ENCODE peak calls at places on chromosomes 4 and X, in eight cellular contexts. T is SJSA1; M is A673; V is upper lobe of left lung; R is AG04450; B is CD8-positive, alpha-beta T cell; W is NT2/D1; P is upper lobe of right lung. Y is an unnamed sample. For H3K9me3, the result is how much of the 10 kb centered on the place peaks cover.

GRCh38 chr4:185781555-185782215 is 30.3 kb downstream of the SORBS2 start:
- DNase-seq in T (no peak), M (no peak), V (no peak), R (no peak), B (no peak), W (no peak), P (no peak), Y (no peak)

GRCh38 chrX:46198858-46199257 is 346.4 kb downstream of the ZNF674 start:
- DNase-seq in T (no peak), M (no peak), V (no peak), R (no peak), B (no peak), W (no peak), P (no peak), Y (no peak)

GRCh38 chrX:130120321-130120731 is 10.0 kb upstream of the ELF4 start:
- DNase-seq in T (peak), M (no peak), V (no peak), R (no peak), B (no peak), W (no peak), P (no peak), Y (no peak)

GRCh38 chrX:51569561-51569960 is 49.2 kb downstream of the CENPVL3 start:
- DNase-seq in T (no peak), M (no peak), V (no peak), R (no peak), B (no peak), W (no peak), P (no peak), Y (no peak)

GRCh38 chrX:14673764-14674163 is 144.4 kb downstream of the GLRA2 start:
- DNase-seq in T (peak), M (peak), V (no peak), R (peak), B (no peak), W (no peak), P (no peak), Y (no peak)

GRCh38 chr4:113979157-113979972 is at the start of gene ARSJ:
- DNase-seq in T (peak), M (peak), V (peak), R (peak), B (no peak), W (no peak), P (peak), Y (no peak)

GRCh38 chr4:114658179-114658578 is 59.6 kb downstream of the UGT8 start:
- DNase-seq in T (no peak), M (no peak), V (no peak), R (no peak), B (no peak), W (no peak), P (no peak), Y (no peak)

GRCh38 chr4:79695848-79696247 is 287.8 kb upstream of the GK2 start:
- DNase-seq in T (no peak), M (no peak), V (no peak), R (no peak), B (no peak), W (no peak), P (no peak), Y (no peak)

GRCh38 chrX:148960060-148960459 is 459.6 kb downstream of the AFF2 start:
- DNase-seq in T (no peak), M (no peak), V (no peak), R (no peak), B (no peak), W (no peak), P (no peak), Y (no peak)

GRCh38 chrX:10620121-10620699 is at the start of gene MID1:
- DNase-seq in T (peak), M (peak), V (peak), R (no peak), B (no peak), W (peak), P (peak), Y (no peak)

GRCh38 chr4:81221303-81222081 is 6.5 kb upstream of the PRKG2 start:
- DNase-seq in T (peak), M (no peak), V (no peak), R (no peak), B (no peak), W (no peak), P (no peak), Y (no peak)

GRCh38 chr4:183330841-183331240 is 8.6 kb upstream of the CLDN24 start:
- DNase-seq in T (no peak), M (no peak), V (no peak), R (no peak), B (no peak), W (no peak), P (no peak), Y (no peak)

GRCh38 chr4:187006189-187006618 is 282.5 kb upstream of the FAT1 start:
- DNase-seq in T (no peak), M (no peak), V (no peak), R (peak), B (no peak), W (no peak), P (no peak), Y (no peak)

GRCh38 chrX:119684916-119685224 is 8.1 kb downstream of the SEPTIN6 start:
- DNase-seq in T (no peak), M (peak), V (no peak), R (no peak), B (no peak), W (no peak), P (no peak), Y (no peak)

GRCh38 chr4:122346036-122346435 is 32.8 kb upstream of the ADAD1 start:
- DNase-seq in T (no peak), M (no peak), V (no peak), R (no peak), B (no peak), W (no peak), P (no peak), Y (no peak)

GRCh38 chrX:72620550-72621145 is 48.0 kb upstream of the HDAC8 start:
- DNase-seq in T (peak), M (peak), V (no peak), R (peak), B (no peak), W (no peak), P (no peak), Y (no peak)

GRCh38 chr4:81346719-81347118 is 125.0 kb downstream of the RASGEF1B start:
- DNase-seq in T (no peak), M (no peak), V (no peak), R (no peak), B (no peak), W (no peak), P (no peak), Y (no peak)

GRCh38 chrX:32185160-32185559 is 1026.2 kb downstream of the DMD start:
- DNase-seq in T (no peak), M (no peak), V (no peak), R (no peak), B (no peak), W (no peak), P (no peak), Y (no peak)

DNA sequence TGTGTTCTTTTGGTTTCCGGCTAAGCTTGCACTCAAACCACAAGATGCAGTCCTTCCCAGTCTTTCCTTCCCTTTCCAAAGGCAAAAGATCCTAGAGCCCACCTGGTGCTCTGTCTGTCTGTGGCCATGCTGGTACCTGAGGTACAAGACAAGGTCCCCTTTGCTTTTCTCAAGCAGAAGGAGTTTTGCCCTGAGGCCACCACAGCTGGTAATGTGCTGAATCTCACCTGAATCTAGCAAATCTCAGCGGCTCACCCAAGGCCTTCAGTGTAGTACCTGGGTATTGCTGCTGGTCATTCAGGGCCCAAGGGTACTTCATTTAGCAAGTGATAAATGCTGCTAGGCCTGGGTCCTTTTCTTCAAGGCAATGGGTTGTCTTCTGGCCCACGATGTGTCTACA is 20.5 kb upstream of the KLF8 start:
- DNase-seq in T (no peak), M (no peak), V (no peak), R (no peak), B (no peak), W (no peak), P (no peak), Y (no peak)
- H3K9me3 ChIP-seq in T (under half), M (under half), V (under half), R (under half), B (under half), W (under half), P (under half), Y (under half)

GRCh38 chr4:97394653-97395052 is 748.6 kb downstream of the STPG2 start:
- DNase-seq in T (no peak), M (no peak), V (no peak), R (no peak), B (no peak), W (no peak), P (no peak), Y (no peak)

GRCh38 chr4:97395980-97396562 is 747.2 kb downstream of the STPG2 start:
- DNase-seq in T (no peak), M (peak), V (no peak), R (no peak), B (no peak), W (no peak), P (no peak), Y (no peak)
- H3K4me3 ChIP-seq in T (no peak), M (no peak), V (no peak), R (no peak), B (no peak), W (no peak), P (no peak), Y (no peak)

GRCh38 chr4:148764720-148765119 is 322.5 kb upstream of the NR3C2 start:
- DNase-seq in T (no peak), M (no peak), V (no peak), R (no peak), B (no peak), W (no peak), P (no peak), Y (no peak)
- H3K9me3 ChIP-seq in T (under half), M (under half), V (under half), R (under half), B (under half), W (under half), P (under half), Y (under half)

DNA sequence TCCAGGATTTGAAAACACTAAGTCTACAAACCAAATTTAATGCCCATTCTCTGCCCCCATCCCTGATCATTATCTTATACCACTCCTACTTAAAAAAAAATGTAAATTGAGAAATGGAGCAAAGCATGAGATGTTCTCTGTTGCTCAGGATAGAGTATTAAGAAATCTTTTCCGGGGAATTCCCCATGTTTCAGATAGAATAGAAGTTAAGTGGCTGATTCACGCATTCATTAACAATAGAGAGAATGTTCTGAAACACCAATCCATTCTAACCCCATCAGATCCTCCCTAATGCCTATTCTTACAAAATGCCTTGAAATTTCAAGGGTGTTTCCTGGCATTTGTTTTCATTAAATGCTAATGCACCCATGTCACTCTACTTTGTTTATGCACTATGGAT is 101.1 kb downstream of the AREG start:
- DNase-seq in T (no peak), M (peak), V (no peak), R (no peak), B (no peak), W (no peak), P (no peak), Y (peak)
- H3K4me3 ChIP-seq in T (no peak), M (no peak), V (no peak), R (no peak), B (no peak), W (no peak), P (no peak), Y (no peak)

GRCh38 chr4:163191999-163192398 is 25.3 kb upstream of the NAF1 start:
- DNase-seq in T (no peak), M (no peak), V (no peak), R (no peak), B (no peak), W (no peak), P (no peak), Y (no peak)
- H3K9me3 ChIP-seq in T (under half), M (under half), V (under half), R (under half), B (under half), W (under half), P (under half), Y (under half)

GRCh38 chr4:85477538-85477937 is 2.6 kb downstream of the ARHGAP24 start:
- DNase-seq in T (no peak), M (no peak), V (no peak), R (no peak), B (no peak), W (no peak), P (no peak), Y (no peak)
- H3K4me3 ChIP-seq in T (no peak), M (no peak), V (peak), R (no peak), B (no peak), W (no peak), P (peak), Y (no peak)

DNA sequence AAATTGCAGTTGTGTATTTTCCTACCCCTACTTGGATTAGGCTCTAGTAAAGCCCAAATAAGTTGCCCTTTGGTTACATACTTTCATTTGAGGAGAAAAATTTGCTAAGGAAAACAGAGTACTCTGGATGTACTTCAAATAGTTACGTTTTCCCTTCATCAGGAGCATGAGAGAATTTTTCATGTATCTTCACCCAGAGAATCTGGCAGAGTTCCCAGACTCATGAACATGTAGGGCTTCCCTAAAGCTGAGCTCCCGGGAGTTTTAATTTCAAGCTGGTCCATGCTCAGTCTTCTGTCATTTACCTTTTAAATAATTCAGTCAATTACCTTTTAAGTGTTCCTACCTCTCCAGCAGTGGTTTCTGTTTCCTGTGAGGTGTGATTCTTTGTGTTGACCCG is 367.5 kb upstream of the GRID2 start:
- DNase-seq in T (no peak), M (peak), V (no peak), R (no peak), B (no peak), W (no peak), P (no peak), Y (peak)
- H3K9me3 ChIP-seq in T (under half), M (under half), V (under half), R (under half), B (under half), W (under half), P (under half), Y (under half)